ENCODE peak calls at places on chromosomes 1 and 21, in seven cellular contexts. One of them, this sample, is unnamed.

GRCh38 chr1:65395887-65396612 is 24.4 kb upstream of the LEPR start:
- DNase-seq in cardiac muscle cell: no peak
- DNase-seq in mucosa of descending colon: no peak
- DNase-seq in left lung: no peak
- DNase-seq in retinal pigment epithelial cell: no peak
- DNase-seq in CD8-positive, alpha-beta T cell: no peak
- DNase-seq in PC-3: peak; percentile 13
- DNase-seq in this sample: no peak

GRCh38 chr1:72397786-72398185 is 115.4 kb upstream of the NEGR1 start:
- DNase-seq in mucosa of descending colon: no peak
- DNase-seq in left lung: no peak
- DNase-seq in PC-3: peak; percentile 73
- DNase-seq in cardiac muscle cell: no peak
- DNase-seq in CD8-positive, alpha-beta T cell: no peak
- DNase-seq in retinal pigment epithelial cell: peak; percentile 76
- DNase-seq in this sample: no peak

GRCh38 chr1:204087181-204087892 is 14.4 kb downstream of the SOX13 start:
- DNase-seq in CD8-positive, alpha-beta T cell: no peak
- DNase-seq in cardiac muscle cell: no peak
- DNase-seq in left lung: peak; percentile 22
- DNase-seq in PC-3: no peak
- DNase-seq in retinal pigment epithelial cell: no peak
- DNase-seq in mucosa of descending colon: no peak
- DNase-seq in this sample: no peak

GRCh38 chr1:177958092-177958491 is 11.8 kb downstream of the SEC16B start:
- DNase-seq in retinal pigment epithelial cell: no peak
- DNase-seq in mucosa of descending colon: no peak
- DNase-seq in cardiac muscle cell: no peak
- DNase-seq in left lung: no peak
- DNase-seq in PC-3: no peak
- DNase-seq in CD8-positive, alpha-beta T cell: no peak
- DNase-seq in this sample: no peak

GRCh38 chr1:42746436-42747105 is 6.5 kb upstream of the CLDN19 start:
- DNase-seq in retinal pigment epithelial cell: no peak
- DNase-seq in PC-3: no peak
- DNase-seq in cardiac muscle cell: no peak
- DNase-seq in CD8-positive, alpha-beta T cell: no peak
- DNase-seq in mucosa of descending colon: no peak
- DNase-seq in left lung: no peak
- DNase-seq in this sample: no peak

GRCh38 chr1:21880619-21880970 is 56.5 kb downstream of the HSPG2 start:
- DNase-seq in left lung: peak; percentile 64
- DNase-seq in cardiac muscle cell: no peak
- DNase-seq in PC-3: no peak
- DNase-seq in retinal pigment epithelial cell: no peak
- DNase-seq in CD8-positive, alpha-beta T cell: no peak
- DNase-seq in mucosa of descending colon: no peak
- DNase-seq in this sample: no peak

GRCh38 chr1:113058861-113059441 is 14.0 kb upstream of the LRIG2 start:
- DNase-seq in CD8-positive, alpha-beta T cell: no peak
- DNase-seq in retinal pigment epithelial cell: no peak
- DNase-seq in cardiac muscle cell: peak; percentile 50
- DNase-seq in left lung: no peak
- DNase-seq in PC-3: no peak
- DNase-seq in mucosa of descending colon: no peak
- DNase-seq in this sample: no peak

GRCh38 chr1:215321802-215322201 is 239.3 kb downstream of the KCNK2 start:
- DNase-seq in CD8-positive, alpha-beta T cell: no peak
- DNase-seq in mucosa of descending colon: no peak
- DNase-seq in PC-3: no peak
- DNase-seq in retinal pigment epithelial cell: no peak
- DNase-seq in left lung: no peak
- DNase-seq in cardiac muscle cell: no peak
- DNase-seq in this sample: no peak

GRCh38 chr1:184164529-184164928 is 113.0 kb downstream of the TSEN15 start:
- DNase-seq in CD8-positive, alpha-beta T cell: no peak
- DNase-seq in retinal pigment epithelial cell: no peak
- DNase-seq in cardiac muscle cell: no peak
- DNase-seq in mucosa of descending colon: no peak
- DNase-seq in left lung: no peak
- DNase-seq in PC-3: no peak
- DNase-seq in this sample: no peak

GRCh38 chr1:28104866-28105467 is 16.6 kb upstream of the EYA3 start:
- DNase-seq in mucosa of descending colon: peak; percentile 72
- DNase-seq in cardiac muscle cell: peak; percentile 29
- DNase-seq in PC-3: peak; percentile 75
- DNase-seq in retinal pigment epithelial cell: no peak
- DNase-seq in left lung: no peak
- DNase-seq in CD8-positive, alpha-beta T cell: no peak
- DNase-seq in this sample: no peak

GRCh38 chr1:110783292-110783918 is 89.5 kb upstream of the CD53 start:
- DNase-seq in PC-3: peak; percentile 73
- DNase-seq in left lung: no peak
- DNase-seq in mucosa of descending colon: no peak
- DNase-seq in retinal pigment epithelial cell: peak; percentile 2
- DNase-seq in CD8-positive, alpha-beta T cell: peak; percentile 59
- DNase-seq in cardiac muscle cell: peak; percentile 68
- DNase-seq in this sample: peak; percentile 14

GRCh38 chr1:166827426-166827825 is 11.8 kb upstream of the POGK start:
- DNase-seq in mucosa of descending colon: no peak
- DNase-seq in retinal pigment epithelial cell: no peak
- DNase-seq in left lung: no peak
- DNase-seq in CD8-positive, alpha-beta T cell: no peak
- DNase-seq in PC-3: no peak
- DNase-seq in cardiac muscle cell: no peak
- DNase-seq in this sample: no peak

GRCh38 chr21:41685511-41686149 is 81.2 kb downstream of the RIPK4 start:
- DNase-seq in cardiac muscle cell: no peak
- DNase-seq in retinal pigment epithelial cell: no peak
- DNase-seq in left lung: no peak
- DNase-seq in PC-3: no peak
- DNase-seq in mucosa of descending colon: peak; percentile 23
- DNase-seq in CD8-positive, alpha-beta T cell: no peak
- DNase-seq in this sample: no peak

GRCh38 chr1:199644912-199645311 is 382.6 kb upstream of the NR5A2 start:
- DNase-seq in CD8-positive, alpha-beta T cell: no peak
- DNase-seq in retinal pigment epithelial cell: no peak
- DNase-seq in PC-3: no peak
- DNase-seq in left lung: no peak
- DNase-seq in mucosa of descending colon: no peak
- DNase-seq in cardiac muscle cell: no peak
- DNase-seq in this sample: no peak

GRCh38 chr1:31955917-31956736 is 18.0 kb upstream of the PTP4A2 start:
- DNase-seq in CD8-positive, alpha-beta T cell: peak; percentile 51
- DNase-seq in mucosa of descending colon: peak; percentile 62
- DNase-seq in PC-3: peak; percentile 98
- DNase-seq in left lung: peak; percentile 89
- DNase-seq in cardiac muscle cell: peak; percentile 69
- DNase-seq in retinal pigment epithelial cell: peak; percentile 97
- DNase-seq in this sample: no peak

GRCh38 chr1:53598956-53599355 is 139.8 kb downstream of the DMRTB1 start:
- DNase-seq in left lung: no peak
- DNase-seq in mucosa of descending colon: no peak
- DNase-seq in cardiac muscle cell: no peak
- DNase-seq in CD8-positive, alpha-beta T cell: no peak
- DNase-seq in retinal pigment epithelial cell: no peak
- DNase-seq in PC-3: no peak
- DNase-seq in this sample: no peak

GRCh38 chr1:151820940-151821339 is 10.7 kb downstream of the RORC start:
- DNase-seq in CD8-positive, alpha-beta T cell: no peak
- DNase-seq in cardiac muscle cell: no peak
- DNase-seq in mucosa of descending colon: no peak
- DNase-seq in left lung: no peak
- DNase-seq in retinal pigment epithelial cell: no peak
- DNase-seq in PC-3: no peak
- DNase-seq in this sample: no peak

GRCh38 chr21:42384999-42385398 is 10.9 kb downstream of the TMPRSS3 start:
- DNase-seq in mucosa of descending colon: peak; percentile 62
- DNase-seq in left lung: peak; percentile 33
- DNase-seq in CD8-positive, alpha-beta T cell: no peak
- DNase-seq in retinal pigment epithelial cell: no peak
- DNase-seq in cardiac muscle cell: no peak
- DNase-seq in PC-3: peak; percentile 21
- DNase-seq in this sample: no peak

GRCh38 chr1:1775364-1776226 is 2.7 kb downstream of the NADK start:
- DNase-seq in mucosa of descending colon: no peak
- DNase-seq in retinal pigment epithelial cell: no peak
- DNase-seq in PC-3: peak; percentile 9
- DNase-seq in CD8-positive, alpha-beta T cell: no peak
- DNase-seq in left lung: no peak
- DNase-seq in cardiac muscle cell: no peak
- DNase-seq in this sample: no peak
- H3K4me3 ChIP-seq in mucosa of descending colon: no peak overlapping the region
- H3K4me3 ChIP-seq in retinal pigment epithelial cell: no peak overlapping the region
- H3K4me3 ChIP-seq in PC-3: peak overlapping the region; percentile 33
- H3K4me3 ChIP-seq in CD8-positive, alpha-beta T cell: no peak overlapping the region
- H3K4me3 ChIP-seq in left lung: no peak overlapping the region
- H3K4me3 ChIP-seq in cardiac muscle cell: no peak overlapping the region
- H3K4me3 ChIP-seq in this sample: no peak overlapping the region

GRCh38 chr1:229506633-229507032 is 1.5 kb downstream of the NUP133 start:
- DNase-seq in mucosa of descending colon: no peak
- DNase-seq in CD8-positive, alpha-beta T cell: no peak
- DNase-seq in left lung: no peak
- DNase-seq in cardiac muscle cell: no peak
- DNase-seq in PC-3: no peak
- DNase-seq in retinal pigment epithelial cell: no peak
- DNase-seq in this sample: no peak
- H3K4me3 ChIP-seq in mucosa of descending colon: no peak overlapping the region
- H3K4me3 ChIP-seq in CD8-positive, alpha-beta T cell: no peak overlapping the region
- H3K4me3 ChIP-seq in left lung: no peak overlapping the region
- H3K4me3 ChIP-seq in cardiac muscle cell: peak overlapping the region; percentile 79
- H3K4me3 ChIP-seq in PC-3: peak overlapping the region; percentile 84
- H3K4me3 ChIP-seq in retinal pigment epithelial cell: no peak overlapping the region
- H3K4me3 ChIP-seq in this sample: peak overlapping the region; percentile 82

GRCh38 chr21:35046223-35046690 is 2.8 kb downstream of the RUNX1 start:
- DNase-seq in left lung: no peak
- DNase-seq in cardiac muscle cell: no peak
- DNase-seq in CD8-positive, alpha-beta T cell: no peak
- DNase-seq in retinal pigment epithelial cell: no peak
- DNase-seq in mucosa of descending colon: no peak
- DNase-seq in PC-3: no peak
- DNase-seq in this sample: no peak

GRCh38 chr21:35046880-35047229 is 2.2 kb downstream of the RUNX1 start:
- DNase-seq in cardiac muscle cell: no peak
- DNase-seq in PC-3: no peak
- DNase-seq in left lung: peak; percentile 64
- DNase-seq in CD8-positive, alpha-beta T cell: no peak
- DNase-seq in retinal pigment epithelial cell: no peak
- DNase-seq in mucosa of descending colon: no peak
- DNase-seq in this sample: no peak

GRCh38 chr21:35044770-35045538 is 4.1 kb downstream of the RUNX1 start:
- DNase-seq in PC-3: no peak
- DNase-seq in retinal pigment epithelial cell: no peak
- DNase-seq in cardiac muscle cell: no peak
- DNase-seq in mucosa of descending colon: no peak
- DNase-seq in CD8-positive, alpha-beta T cell: no peak
- DNase-seq in left lung: no peak
- DNase-seq in this sample: no peak

GRCh38 chr21:35044128-35044527 is 5.0 kb downstream of the RUNX1 start:
- DNase-seq in PC-3: no peak
- DNase-seq in left lung: no peak
- DNase-seq in retinal pigment epithelial cell: no peak
- DNase-seq in mucosa of descending colon: no peak
- DNase-seq in cardiac muscle cell: no peak
- DNase-seq in CD8-positive, alpha-beta T cell: no peak
- DNase-seq in this sample: no peak

GRCh38 chr21:35045539-35046222 is 3.4 kb downstream of the RUNX1 start:
- DNase-seq in cardiac muscle cell: no peak
- DNase-seq in left lung: no peak
- DNase-seq in mucosa of descending colon: no peak
- DNase-seq in PC-3: no peak
- DNase-seq in retinal pigment epithelial cell: no peak
- DNase-seq in CD8-positive, alpha-beta T cell: peak; percentile 42
- DNase-seq in this sample: no peak
- H3K4me3 ChIP-seq in cardiac muscle cell: no peak overlapping the region
- H3K4me3 ChIP-seq in left lung: no peak overlapping the region
- H3K4me3 ChIP-seq in mucosa of descending colon: no peak overlapping the region
- H3K4me3 ChIP-seq in PC-3: peak overlapping the region; percentile 75
- H3K4me3 ChIP-seq in retinal pigment epithelial cell: no peak overlapping the region
- H3K4me3 ChIP-seq in CD8-positive, alpha-beta T cell: peak overlapping the region; percentile 75
- H3K4me3 ChIP-seq in this sample: no peak overlapping the region

GRCh38 chr1:201110616-201111015 is 1.6 kb downstream of the CACNA1S start:
- DNase-seq in CD8-positive, alpha-beta T cell: no peak
- DNase-seq in mucosa of descending colon: no peak
- DNase-seq in retinal pigment epithelial cell: no peak
- DNase-seq in left lung: no peak
- DNase-seq in cardiac muscle cell: no peak
- DNase-seq in PC-3: no peak
- DNase-seq in this sample: no peak
- H3K4me3 ChIP-seq in CD8-positive, alpha-beta T cell: no peak overlapping the region
- H3K4me3 ChIP-seq in mucosa of descending colon: no peak overlapping the region
- H3K4me3 ChIP-seq in retinal pigment epithelial cell: no peak overlapping the region
- H3K4me3 ChIP-seq in left lung: no peak overlapping the region
- H3K4me3 ChIP-seq in cardiac muscle cell: no peak overlapping the region
- H3K4me3 ChIP-seq in PC-3: no peak overlapping the region
- H3K4me3 ChIP-seq in this sample: no peak overlapping the region

GRCh38 chr1:234502785-234503184 is 23.8 kb upstream of the TARBP1 start:
- DNase-seq in cardiac muscle cell: no peak
- DNase-seq in retinal pigment epithelial cell: no peak
- DNase-seq in left lung: no peak
- DNase-seq in PC-3: no peak
- DNase-seq in mucosa of descending colon: no peak
- DNase-seq in CD8-positive, alpha-beta T cell: no peak
- DNase-seq in this sample: no peak

GRCh38 chr1:234497589-234497988 is 18.6 kb upstream of the TARBP1 start:
- DNase-seq in PC-3: no peak
- DNase-seq in CD8-positive, alpha-beta T cell: no peak
- DNase-seq in mucosa of descending colon: no peak
- DNase-seq in cardiac muscle cell: no peak
- DNase-seq in retinal pigment epithelial cell: no peak
- DNase-seq in left lung: no peak
- DNase-seq in this sample: peak; percentile 85

GRCh38 chr1:234498448-234499118 is 19.6 kb upstream of the TARBP1 start:
- DNase-seq in CD8-positive, alpha-beta T cell: no peak
- DNase-seq in retinal pigment epithelial cell: no peak
- DNase-seq in left lung: no peak
- DNase-seq in cardiac muscle cell: no peak
- DNase-seq in PC-3: no peak
- DNase-seq in mucosa of descending colon: no peak
- DNase-seq in this sample: no peak

GRCh38 chr1:234499119-234500039 is 20.4 kb upstream of the TARBP1 start:
- DNase-seq in retinal pigment epithelial cell: peak; percentile 66
- DNase-seq in cardiac muscle cell: peak; percentile 90
- DNase-seq in PC-3: peak; percentile 82
- DNase-seq in left lung: peak; percentile 98
- DNase-seq in mucosa of descending colon: peak; percentile 94
- DNase-seq in CD8-positive, alpha-beta T cell: peak; percentile 77
- DNase-seq in this sample: peak; percentile 41

DNA sequence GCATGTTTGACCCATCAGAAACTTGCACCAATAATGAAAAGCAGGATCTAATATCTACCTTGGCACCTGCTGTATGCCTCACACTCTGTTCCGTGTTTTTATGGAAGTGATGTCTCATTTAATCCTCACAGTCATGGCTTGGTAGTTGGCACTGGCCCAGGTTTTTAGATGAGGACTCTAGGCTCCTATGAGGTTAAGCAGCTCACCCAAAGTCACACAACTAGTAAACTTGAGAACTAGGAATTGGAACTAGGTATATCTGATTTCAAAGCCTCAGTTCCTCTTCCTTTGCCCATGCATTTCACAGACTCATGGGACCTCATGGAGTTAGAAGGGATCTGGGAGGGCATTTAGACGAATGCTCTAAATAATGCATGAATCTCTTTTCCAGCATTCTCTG is 21.3 kb upstream of the TARBP1 start:
- DNase-seq in mucosa of descending colon: no peak
- DNase-seq in cardiac muscle cell: no peak
- DNase-seq in PC-3: peak; percentile 54
- DNase-seq in CD8-positive, alpha-beta T cell: no peak
- DNase-seq in left lung: no peak
- DNase-seq in retinal pigment epithelial cell: no peak
- DNase-seq in this sample: no peak
- H3K4me3 ChIP-seq in mucosa of descending colon: no peak overlapping the region
- H3K4me3 ChIP-seq in cardiac muscle cell: no peak overlapping the region
- H3K4me3 ChIP-seq in PC-3: no peak overlapping the region
- H3K4me3 ChIP-seq in CD8-positive, alpha-beta T cell: no peak overlapping the region
- H3K4me3 ChIP-seq in left lung: no peak overlapping the region
- H3K4me3 ChIP-seq in retinal pigment epithelial cell: no peak overlapping the region
- H3K4me3 ChIP-seq in this sample: no peak overlapping the region

This sample was measured in LNCaP clone FGC.